ENCODE peak calls at places on chromosomes 2 and 18, in ten cellular contexts. B is dorsolateral prefrontal cortex, V is skeletal muscle cell, J is AG09309, W is GM23248, Y is heart left ventricle, T is brain microvascular endothelial cell, R is body of pancreas, P is astrocyte of the spinal cord, E is AG04449. Q is an unnamed sample.

GRCh38 chr18:13288509-13289138 is 70.1 kb downstream of the LDLRAD4 start:
- DNase-seq in B (no peak), V (no peak), J (no peak), W (no peak), Y (no peak), T (no peak), R (no peak), P (no peak), E (no peak), Q (no peak)

GRCh38 chr18:35703043-35703688 is 121.6 kb downstream of the GALNT1 start:
- DNase-seq in B (no peak), V (no peak), J (no peak), W (peak; percentile 40), Y (no peak), T (no peak), R (no peak), P (peak; percentile 26), E (no peak), Q (no peak)

GRCh38 chr18:34158881-34159690 is 65.6 kb downstream of the NOL4 start:
- DNase-seq in B (peak; percentile 81), V (no peak), J (no peak), W (peak; percentile 10), Y (no peak), T (peak; percentile 4), R (peak; percentile 59), P (peak; percentile 39), E (no peak), Q (no peak)

GRCh38 chr18:23872701-23873550 is 141.6 kb upstream of the TTC39C start:
- DNase-seq in B (no peak), V (no peak), J (no peak), W (no peak), Y (no peak), T (no peak), R (peak; percentile 51), P (no peak), E (no peak), Q (no peak)

GRCh38 chr2:225367482-225367881 is 32.0 kb upstream of the NYAP2 start:
- DNase-seq in B (no peak), V (no peak), J (no peak), W (no peak), Y (no peak), T (no peak), R (no peak), P (peak; percentile 19), E (no peak), Q (no peak)

GRCh38 chr2:26459991-26460612 is 17.8 kb downstream of the OTOF start:
- DNase-seq in B (no peak), V (no peak), J (no peak), W (peak; percentile 20), Y (no peak), T (no peak), R (no peak), P (no peak), E (no peak), Q (no peak)

GRCh38 chr2:203352604-203353255 is 24.5 kb downstream of the ABI2 start:
- DNase-seq in B (no peak), V (no peak), J (no peak), W (no peak), Y (no peak), T (peak; percentile 6), R (no peak), P (no peak), E (no peak), Q (no peak)

GRCh38 chr18:55981712-55982475 is 393.9 kb upstream of the TCF4 start:
- DNase-seq in B (no peak), V (no peak), J (no peak), W (no peak), Y (no peak), T (no peak), R (no peak), P (no peak), E (no peak), Q (no peak)

DNA sequence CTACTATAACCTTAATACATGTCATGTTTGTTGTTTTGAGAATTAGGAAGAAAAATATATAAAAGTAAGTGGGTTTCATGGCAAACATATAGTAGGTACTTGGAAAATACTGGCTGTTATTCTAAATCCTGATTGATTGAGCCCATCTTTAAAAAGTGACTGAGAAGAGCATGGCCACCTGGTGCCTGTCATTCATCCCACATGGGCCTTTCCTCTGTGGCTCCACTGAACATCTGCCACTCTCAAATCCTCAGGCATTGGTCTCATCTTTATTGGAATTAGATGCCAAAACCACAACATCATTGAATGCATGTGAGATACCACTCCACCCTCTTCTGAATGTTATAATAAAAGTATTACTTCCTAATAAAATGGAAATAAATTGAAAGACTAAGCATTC is 101.6 kb upstream of the TTN start:
- DNase-seq in B (no peak), V (peak; percentile 20), J (no peak), W (no peak), Y (no peak), T (no peak), R (no peak), P (no peak), E (no peak), Q (no peak)
- H3K4me3 ChIP-seq in B (no peak overlapping the region), V (no peak overlapping the region), J (no peak overlapping the region), W (no peak overlapping the region), Y (no peak overlapping the region), T (no peak overlapping the region), R (no peak overlapping the region), P (no peak overlapping the region), E (no peak overlapping the region), Q (no peak overlapping the region)

GRCh38 chr2:230987137-230988020 is 8.5 kb upstream of the SPATA3 start:
- DNase-seq in B (peak; percentile 80), V (no peak), J (no peak), W (peak; percentile 83), Y (peak; percentile 77), T (peak; percentile 44), R (peak; percentile 83), P (peak; percentile 61), E (no peak), Q (no peak)
- H3K4me3 ChIP-seq in B (peak overlapping the region; percentile 62), V (peak overlapping the region; percentile 39), J (peak overlapping the region; percentile 34), W (peak overlapping the region; percentile 68), Y (peak overlapping the region; percentile 48), T (peak overlapping the region; percentile 41), R (no peak overlapping the region), P (peak overlapping the region; percentile 27), E (peak overlapping the region; percentile 52), Q (peak overlapping the region; percentile 29)

GRCh38 chr2:112625474-112626114 is 20.1 kb upstream of the SLC20A1 start:
- DNase-seq in B (no peak), V (no peak), J (no peak), W (peak; percentile 7), Y (no peak), T (no peak), R (no peak), P (no peak), E (no peak), Q (no peak)

GRCh38 chr2:112629823-112630222 is 15.9 kb upstream of the SLC20A1 start:
- DNase-seq in B (no peak), V (no peak), J (no peak), W (no peak), Y (no peak), T (no peak), R (no peak), P (no peak), E (no peak), Q (no peak)

GRCh38 chr2:112626604-112627059 is 19.1 kb upstream of the SLC20A1 start:
- DNase-seq in B (peak; percentile 85), V (peak; percentile 38), J (peak; percentile 34), W (peak; percentile 82), Y (peak; percentile 58), T (no peak), R (peak; percentile 51), P (peak; percentile 81), E (no peak), Q (no peak)

GRCh38 chr2:112629224-112629623 is 16.5 kb upstream of the SLC20A1 start:
- DNase-seq in B (no peak), V (no peak), J (no peak), W (no peak), Y (no peak), T (no peak), R (no peak), P (no peak), E (no peak), Q (no peak)

DNA sequence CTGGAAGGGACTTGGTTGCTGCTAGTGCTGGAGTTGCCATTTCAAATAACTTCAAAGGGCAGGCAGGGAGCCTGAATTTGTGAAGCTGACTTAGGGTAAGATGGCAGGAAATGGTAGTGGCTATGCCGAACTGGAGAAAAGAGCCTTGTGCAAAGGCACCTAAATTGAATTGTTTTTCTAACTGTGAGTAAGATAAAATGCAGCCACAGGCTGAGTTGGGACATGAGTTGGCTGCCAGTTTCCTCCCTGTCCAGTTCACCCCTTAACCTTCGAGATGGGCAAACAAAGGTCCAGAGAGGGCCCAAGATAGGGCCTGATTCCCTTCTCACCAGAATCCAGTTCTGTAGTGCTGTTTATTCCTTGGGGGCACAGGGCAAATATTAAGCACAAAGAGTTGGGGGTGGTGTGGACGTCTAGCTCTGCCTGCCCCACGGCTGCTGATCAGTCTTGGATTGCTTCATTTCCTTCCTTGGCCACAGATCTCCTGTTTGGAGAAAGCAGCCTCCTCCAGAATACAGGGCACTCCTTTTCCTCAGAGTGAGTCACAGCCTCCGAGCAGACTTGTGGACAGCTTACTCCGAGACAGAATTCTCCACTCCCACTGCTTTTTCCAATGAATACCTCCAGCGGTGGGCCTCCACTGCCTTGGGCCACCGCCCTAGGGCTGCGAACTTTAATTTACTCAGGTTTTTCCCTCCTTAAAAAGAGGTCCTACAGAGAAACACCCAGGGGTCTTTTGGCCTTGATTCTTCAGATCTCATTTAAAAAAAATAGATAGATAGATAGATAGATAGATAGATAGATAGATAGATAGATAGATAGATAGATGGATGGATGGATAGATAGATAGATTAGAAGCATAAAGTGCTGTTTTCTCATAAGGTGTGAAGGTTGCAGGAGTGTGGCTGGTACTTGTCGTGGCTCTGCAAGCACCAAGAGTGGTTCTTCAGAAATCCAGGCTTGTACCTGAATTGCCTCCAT is 18.4 kb upstream of the SLC20A1 start:
- DNase-seq in B (peak; percentile 70), V (peak; percentile 91), J (peak; percentile 83), W (peak; percentile 98), Y (peak; percentile 63), T (peak; percentile 95), R (peak; percentile 62), P (peak; percentile 95), E (peak; percentile 76), Q (peak; percentile 92)
- H3K4me3 ChIP-seq in B (peak overlapping the region; percentile 57), V (peak overlapping the region; percentile 4), J (peak overlapping the region; percentile 36), W (peak overlapping the region; percentile 56), Y (peak overlapping the region; percentile 10), T (peak overlapping the region; percentile 10), R (no peak overlapping the region), P (peak overlapping the region; percentile 10), E (peak overlapping the region; percentile 9), Q (no peak overlapping the region)

DNA sequence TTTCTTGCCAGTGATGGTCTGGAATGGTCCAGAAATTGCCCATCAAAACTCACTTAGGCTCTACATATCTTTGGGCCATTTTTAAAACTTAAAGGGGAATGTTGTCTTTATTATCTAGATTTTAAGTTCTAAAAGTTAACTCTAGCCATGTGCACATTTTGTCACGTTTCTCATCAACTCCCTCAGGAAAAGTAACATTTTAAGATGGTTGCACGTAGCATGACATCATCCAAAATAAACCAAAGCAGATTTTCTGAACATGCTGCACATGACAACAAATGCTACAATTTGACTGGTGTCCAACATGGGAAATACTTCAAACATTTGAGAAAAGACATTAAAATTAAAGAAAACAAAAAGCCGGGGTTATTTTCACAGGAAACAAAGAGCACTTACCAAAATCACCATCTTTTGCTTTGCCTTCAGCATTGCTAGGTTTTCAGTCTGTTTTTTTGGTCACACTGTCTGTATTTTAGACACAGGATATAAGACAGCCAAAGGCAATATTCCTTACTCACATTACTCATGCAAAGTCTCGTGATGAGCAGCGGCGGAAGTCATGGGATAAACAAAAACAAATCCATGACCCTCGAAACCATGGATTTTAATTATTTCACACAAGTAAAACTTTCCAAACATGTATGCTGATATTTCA is 51.2 kb upstream of the RND3 start:
- DNase-seq in B (no peak), V (no peak), J (no peak), W (peak; percentile 82), Y (no peak), T (no peak), R (no peak), P (no peak), E (no peak), Q (no peak)
- H3K4me3 ChIP-seq in B (no peak overlapping the region), V (no peak overlapping the region), J (no peak overlapping the region), W (peak overlapping the region; percentile 15), Y (no peak overlapping the region), T (no peak overlapping the region), R (no peak overlapping the region), P (no peak overlapping the region), E (no peak overlapping the region), Q (no peak overlapping the region)